ENCODE peak calls at places on chromosomes 6 and 20, in ten cellular contexts. X is left ventricle myocardium superior; P is AG10803; W is NAMALWA; K is COR-L47; T is naive thymus-derived CD8-positive, alpha-beta T cell; D is stimulated activated CD4-positive, alpha-beta T cell treated with anti-CD3 and anti-CD28 coated beads, Interleukin-15, amount 100 ng/mL, for 1 hour; R is mammary epithelial cell; S is sciatic nerve; M is activated CD4-positive, CD25-positive, alpha-beta regulatory T cell treated with anti-CD3 and anti-CD28 coated beads, Interleukin-2, amount 50 U/mL, for 72 hours. N is an unnamed sample.

GRCh38 chr20:4108495-4109306 is 93.3 kb upstream of the RNF24 start:
- DNase-seq in X (peak), S (peak), M (peak), K (peak), R (peak), D (peak), W (peak), P (peak), T (peak), N (peak)

GRCh38 chr6:31966997-31967925 is 4.7 kb downstream of the DXO start:
- DNase-seq in R (no peak), S (peak), K (no peak), X (no peak), M (no peak), T (no peak), D (no peak), P (no peak), W (no peak), N (no peak)

GRCh38 chr20:22430746-22431168 is 153.6 kb downstream of the FOXA2 start:
- DNase-seq in M (no peak), D (no peak), W (no peak), P (no peak), R (no peak), K (peak), S (no peak), T (no peak), X (no peak), N (no peak)

GRCh38 chr20:36344517-36345132 is 38.5 kb downstream of the DLGAP4 start:
- DNase-seq in M (no peak), T (no peak), W (peak), X (peak), S (no peak), P (peak), D (no peak), R (peak), K (no peak), N (no peak)

GRCh38 chr6:10521104-10521808 is at the start of gene GCNT2:
- DNase-seq in X (no peak), S (no peak), R (no peak), D (no peak), T (no peak), M (no peak), W (no peak), P (no peak), K (peak), N (no peak)

GRCh38 chr20:50403565-50404418 is 106.4 kb upstream of the PTPN1 start:
- DNase-seq in W (no peak), X (peak), R (no peak), M (no peak), P (no peak), S (no peak), T (no peak), K (no peak), D (no peak), N (no peak)

GRCh38 chr20:43844778-43845614 is 69.7 kb upstream of the TOX2 start:
- DNase-seq in R (peak), T (no peak), W (no peak), P (peak), D (no peak), M (no peak), K (no peak), X (no peak), S (no peak), N (peak)

GRCh38 chr20:43994486-43995100 is 79.9 kb downstream of the TOX2 start:
- DNase-seq in S (no peak), P (peak), X (no peak), R (no peak), D (no peak), K (no peak), M (no peak), W (no peak), T (no peak), N (no peak)

GRCh38 chr6:96522469-96523009 is 933 bp downstream of the UFL1 start:
- DNase-seq in W (no peak), D (no peak), P (peak), R (no peak), M (no peak), K (no peak), T (no peak), S (no peak), X (no peak), N (no peak)